ENCODE peak calls at places on chromosomes 11 and 22, in six cellular contexts. I, P, K, L, C and R are unnamed samples.

GRCh38 chr11:65188486-65188885 is 6.8 kb downstream of the CAPN1 start:
- DNase-seq in I (no peak), P (peak; percentile 40), K (no peak), C (no peak), L (no peak), R (no peak)

GRCh38 chr22:49686495-49687219 is 141.0 kb downstream of the BRD1 start:
- DNase-seq in C (no peak), P (no peak), I (no peak), L (no peak), K (no peak), R (no peak)

GRCh38 chr11:10233581-10233980 is 60.4 kb downstream of the SBF2 start:
- DNase-seq in K (peak; percentile 54), P (no peak), C (no peak), L (peak; percentile 10), I (peak; percentile 74), R (no peak)

GRCh38 chr11:16775604-16776283 is 37.3 kb downstream of the C11orf58 start:
- DNase-seq in I (no peak), K (peak; percentile 12), P (no peak), L (no peak), C (no peak), R (no peak)

GRCh38 chr22:38257650-38258246 is 15.1 kb downstream of the TMEM184B start:
- DNase-seq in K (no peak), P (no peak), L (no peak), C (no peak), I (no peak), R (no peak)

GRCh38 chr11:94753630-94754029 is 14.5 kb upstream of the AMOTL1 start:
- DNase-seq in P (no peak), C (no peak), I (no peak), K (no peak), L (no peak), R (no peak)

GRCh38 chr11:20459865-20460264 is 72.3 kb downstream of the PRMT3 start:
- DNase-seq in P (no peak), L (no peak), C (no peak), I (no peak), K (no peak), R (no peak)

GRCh38 chr22:40766956-40767355 is 52.2 kb downstream of the SLC25A17 start:
- DNase-seq in C (no peak), L (no peak), K (no peak), I (no peak), P (no peak), R (no peak)

GRCh38 chr22:49380828-49381114 is 446.9 kb downstream of the BRD1 start:
- DNase-seq in I (no peak), K (no peak), P (no peak), C (no peak), L (no peak), R (no peak)

GRCh38 chr11:116427903-116428637 is 344.7 kb downstream of the BUD13 start:
- DNase-seq in I (no peak), K (no peak), P (no peak), C (no peak), L (no peak), R (no peak)

GRCh38 chr11:26842458-26842841 is 120.6 kb upstream of the SLC5A12 start:
- DNase-seq in K (peak; percentile 90), C (no peak), L (peak; percentile 58), P (no peak), I (peak; percentile 83), R (no peak)

GRCh38 chr11:32706985-32707736 is 87.3 kb downstream of the CCDC73 start:
- DNase-seq in P (no peak), C (no peak), I (peak; percentile 89), L (peak; percentile 25), K (peak; percentile 56), R (no peak)

GRCh38 chr11:19460718-19461405 is 220.1 kb upstream of the E2F8 start:
- DNase-seq in L (no peak), P (no peak), I (peak; percentile 84), K (no peak), C (no peak), R (no peak)

GRCh38 chr22:17199131-17199731 is 20.0 kb downstream of the ADA2 start:
- DNase-seq in I (peak; percentile 87), P (no peak), K (peak; percentile 80), L (peak; percentile 89), C (no peak), R (no peak)

GRCh38 chr22:47022475-47022874 is 260.0 kb downstream of the TBC1D22A start:
- DNase-seq in P (no peak), C (no peak), L (no peak), K (no peak), I (no peak), R (no peak)

GRCh38 chr11:107780136-107780535 is 68.3 kb upstream of the SLN start:
- DNase-seq in I (no peak), K (no peak), L (no peak), P (no peak), C (no peak), R (no peak)

GRCh38 chr11:107778839-107779517 is 67.1 kb upstream of the SLN start:
- DNase-seq in I (no peak), L (no peak), C (no peak), K (no peak), P (no peak), R (no peak)

GRCh38 chr11:107777094-107777493 is 65.2 kb upstream of the SLN start:
- DNase-seq in C (no peak), L (no peak), K (no peak), P (no peak), I (no peak), R (no peak)

GRCh38 chr11:107783121-107783520 is 71.3 kb upstream of the SLN start:
- DNase-seq in I (no peak), P (no peak), L (no peak), C (no peak), K (no peak), R (no peak)

DNA sequence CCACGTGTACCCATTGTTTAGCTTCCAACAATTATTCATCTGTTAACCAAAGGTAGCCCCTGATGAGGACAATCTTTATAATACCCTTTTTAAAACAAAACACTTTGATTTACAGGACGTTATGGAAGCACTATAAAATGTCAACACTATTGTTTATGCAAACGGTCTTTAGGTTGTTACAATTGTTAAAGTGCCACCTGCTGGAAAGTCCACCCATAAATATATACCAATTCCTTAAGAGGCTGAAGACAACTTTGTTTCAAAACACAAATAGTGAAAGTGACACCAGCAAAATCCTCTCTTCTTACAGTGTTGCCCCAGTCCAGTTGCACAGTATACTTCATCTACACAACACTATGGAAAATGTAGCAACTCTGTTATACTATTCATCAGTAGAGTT is 68.9 kb upstream of the SLN start:
- DNase-seq in C (no peak), K (no peak), P (no peak), I (no peak), L (no peak), R (no peak)
- TF ChIP-seq CTCF in C (no peak), K (no peak), P (no peak), I (no peak), L (peak; percentile 3), R (peak; percentile 24)

DNA sequence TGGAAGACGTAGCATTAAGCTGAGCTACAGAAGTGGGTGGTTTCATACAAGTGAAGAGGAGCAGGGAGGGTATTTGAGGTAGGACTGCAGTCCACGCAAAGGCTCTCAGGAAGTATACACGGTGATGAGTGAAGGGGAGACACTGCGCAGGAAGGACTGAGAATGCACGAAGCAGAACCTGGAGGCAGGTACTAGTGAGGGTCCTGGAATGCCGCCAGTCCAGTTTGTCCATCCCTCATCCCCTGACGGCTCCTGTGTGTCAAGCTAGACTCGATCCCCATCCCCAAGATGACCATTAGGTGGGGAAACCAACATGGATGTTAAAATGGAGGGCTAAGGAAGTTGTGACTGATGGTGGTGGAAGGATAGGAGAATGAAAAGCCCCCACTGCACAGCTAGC is 23.8 kb downstream of the ART5 start:
- DNase-seq in K (no peak), L (no peak), I (no peak), P (no peak), C (no peak), R (no peak)
- TF ChIP-seq CTCF in K (no peak), L (no peak), I (no peak), P (no peak), C (no peak), R (no peak)

DNA sequence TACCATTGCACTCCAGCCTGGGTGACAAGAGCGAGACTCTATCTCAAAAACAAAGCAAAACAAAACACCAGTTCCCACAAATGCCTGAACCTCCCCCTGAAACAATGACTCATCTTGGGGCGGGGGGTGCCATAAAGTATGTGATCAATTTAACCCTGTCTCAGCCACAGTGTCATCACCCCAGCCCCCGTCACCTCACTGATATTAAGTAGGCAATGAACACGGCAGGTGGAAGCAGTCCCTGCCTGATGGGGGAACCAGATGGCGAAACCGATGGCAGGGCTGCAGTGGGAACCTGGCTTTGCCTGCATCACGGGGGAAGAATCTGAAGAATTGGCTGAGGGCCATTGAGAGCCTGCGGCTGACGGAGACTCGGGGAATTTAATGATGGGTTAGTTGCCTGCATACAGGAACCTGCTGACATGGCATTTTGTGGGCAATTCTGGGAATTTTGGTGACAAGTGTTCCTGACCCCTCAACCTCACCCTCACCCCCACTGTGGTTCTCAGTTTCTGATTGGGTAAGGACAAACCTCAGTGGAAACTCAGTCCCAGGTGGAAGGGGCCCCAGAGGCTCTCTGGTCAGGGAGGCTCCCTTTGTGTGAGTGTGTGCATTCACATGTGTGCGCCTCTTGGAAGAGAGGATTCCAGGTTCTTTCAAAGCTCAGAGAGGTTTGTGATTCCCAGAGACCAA is 39.1 kb upstream of the SHISAL1 start:
- DNase-seq in L (peak; percentile 79), P (no peak), C (no peak), K (peak; percentile 94), I (peak; percentile 89), R (no peak)
- TF ChIP-seq CTCF in L (no peak), P (no peak), C (no peak), K (peak; percentile 21), I (no peak), R (no peak)

GRCh38 chr11:131763193-131763890 is 392.9 kb downstream of the NTM start:
- DNase-seq in L (no peak), I (no peak), C (no peak), P (no peak), K (no peak), R (no peak)

GRCh38 chr11:131758726-131759125 is 388.3 kb downstream of the NTM start:
- DNase-seq in L (no peak), I (no peak), P (no peak), K (no peak), C (no peak), R (no peak)

GRCh38 chr11:131759140-131759539 is 388.7 kb downstream of the NTM start:
- DNase-seq in L (no peak), K (no peak), P (no peak), I (no peak), C (no peak), R (no peak)

GRCh38 chr11:131762346-131763110 is 392.1 kb downstream of the NTM start:
- DNase-seq in P (no peak), L (no peak), K (no peak), C (no peak), I (no peak), R (no peak)

DNA sequence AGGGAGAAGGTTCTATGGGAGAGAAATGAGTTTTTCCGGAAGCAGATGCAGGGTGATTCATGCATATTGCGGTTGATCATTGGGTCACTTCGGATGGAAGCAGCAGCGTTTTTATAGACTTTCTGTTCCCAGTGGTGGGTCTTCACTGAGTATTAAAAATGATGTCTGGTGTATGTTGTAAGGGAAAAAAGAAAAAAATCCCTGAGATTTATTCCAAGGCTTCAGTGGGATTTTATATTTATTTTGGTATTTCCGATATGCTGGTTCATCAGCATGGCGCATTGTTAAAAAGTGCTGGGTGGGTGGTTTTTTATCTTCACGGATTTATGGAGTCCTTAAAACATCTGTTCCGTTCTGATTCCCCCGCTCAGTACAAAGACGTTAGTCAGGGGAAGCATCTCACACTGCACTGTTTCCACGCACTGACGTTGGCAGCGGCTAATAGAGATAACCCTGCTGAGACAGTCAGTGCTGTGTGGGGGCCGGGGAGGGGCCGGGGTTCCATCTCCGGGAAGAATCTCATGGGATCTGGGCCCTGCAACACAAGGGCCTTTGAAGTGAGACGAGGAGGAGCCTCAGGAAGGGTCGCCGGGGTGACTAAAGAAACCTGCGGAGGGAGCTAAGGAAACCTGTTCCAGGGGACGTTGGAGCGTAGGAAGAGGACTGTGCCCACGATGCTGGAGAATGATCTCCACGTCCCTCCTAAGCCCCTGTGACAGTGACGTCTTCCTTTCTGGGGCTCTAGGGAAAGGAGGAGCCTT is 390.0 kb downstream of the NTM start:
- DNase-seq in I (peak; percentile 91), P (no peak), K (peak; percentile 87), L (peak; percentile 66), C (no peak), R (no peak)
- TF ChIP-seq CTCF in I (no peak), P (no peak), K (no peak), L (peak; percentile 12), C (no peak), R (no peak)